ENCODE peak calls at places on chromosomes 3 and 15, in eight cellular contexts. I is colonic mucosa; T is adrenal gland; M is cardiac muscle cell; E is heart left ventricle; G is naive thymus-derived CD4-positive, alpha-beta T cell; N is left ventricle myocardium inferior; L is GM23248. B is an unnamed sample.

GRCh38 chr3:99753268-99753975 is 64.2 kb upstream of the CMSS1 start:
- DNase-seq in I (no peak), T (no peak), M (peak; percentile 93), E (peak; percentile 27), G (peak; percentile 13), N (no peak), L (peak; percentile 86), B (peak; percentile 28)

GRCh38 chr3:105688821-105689220 is 180.0 kb downstream of the CBLB start:
- DNase-seq in I (no peak), T (no peak), M (peak; percentile 13), E (no peak), G (no peak), N (no peak), L (no peak), B (peak; percentile 53)

GRCh38 chr3:71131893-71132314 is 451.6 kb downstream of the FOXP1 start:
- DNase-seq in I (peak; percentile 69), T (no peak), M (no peak), E (peak; percentile 47), G (no peak), N (no peak), L (no peak), B (no peak)

GRCh38 chr15:40959331-40960141 is 6.3 kb downstream of the CHAC1 start:
- DNase-seq in I (no peak), T (no peak), M (no peak), E (peak; percentile 12), G (no peak), N (no peak), L (no peak), B (no peak)

GRCh38 chr15:96974761-96975160 is 644.3 kb downstream of the NR2F2 start:
- DNase-seq in I (no peak), T (no peak), M (no peak), E (no peak), G (no peak), N (no peak), L (no peak), B (no peak)

GRCh38 chr15:101608182-101608581 is 44.0 kb downstream of the TM2D3 start:
- DNase-seq in I (no peak), T (no peak), M (no peak), E (no peak), G (no peak), N (no peak), L (no peak), B (no peak)

GRCh38 chr3:169146866-169147245 is 516.7 kb downstream of the MECOM start:
- DNase-seq in I (peak; percentile 31), T (no peak), M (no peak), E (peak; percentile 24), G (no peak), N (no peak), L (peak; percentile 55), B (no peak)

GRCh38 chr3:53614307-53614706 is 119.9 kb downstream of the CACNA1D start:
- DNase-seq in I (no peak), T (no peak), M (no peak), E (no peak), G (no peak), N (no peak), L (no peak), B (no peak)

GRCh38 chr3:12670789-12671450 is 7.0 kb upstream of the RAF1 start:
- DNase-seq in I (no peak), T (no peak), M (no peak), E (peak; percentile 44), G (no peak), N (no peak), L (no peak), B (peak; percentile 70)

GRCh38 chr15:100573526-100573925 is 28.5 kb downstream of the LINS1 start:
- DNase-seq in I (no peak), T (no peak), M (no peak), E (no peak), G (no peak), N (no peak), L (no peak), B (no peak)

GRCh38 chr3:4994823-4995499 is 15.7 kb downstream of the BHLHE40 start:
- DNase-seq in I (peak; percentile 44), T (peak; percentile 95), M (peak; percentile 80), E (peak; percentile 76), G (no peak), N (peak; percentile 74), L (peak; percentile 98), B (peak; percentile 52)

GRCh38 chr3:19641408-19641807 is 292.6 kb downstream of the EFHB start:
- DNase-seq in I (no peak), T (no peak), M (no peak), E (no peak), G (no peak), N (no peak), L (no peak), B (no peak)

GRCh38 chr15:94526071-94526689 is 294.8 kb downstream of the MCTP2 start:
- DNase-seq in I (no peak), T (no peak), M (no peak), E (no peak), G (no peak), N (no peak), L (no peak), B (no peak)

GRCh38 chr3:108590443-108590842 is 921 bp downstream of the DZIP3 start:
- DNase-seq in I (no peak), T (no peak), M (no peak), E (no peak), G (peak; percentile 33), N (no peak), L (peak; percentile 14), B (peak; percentile 1)

GRCh38 chr15:64447536-64448315 is 12.7 kb upstream of the ZNF609 start:
- DNase-seq in I (no peak), T (no peak), M (no peak), E (no peak), G (no peak), N (no peak), L (no peak), B (no peak)

DNA sequence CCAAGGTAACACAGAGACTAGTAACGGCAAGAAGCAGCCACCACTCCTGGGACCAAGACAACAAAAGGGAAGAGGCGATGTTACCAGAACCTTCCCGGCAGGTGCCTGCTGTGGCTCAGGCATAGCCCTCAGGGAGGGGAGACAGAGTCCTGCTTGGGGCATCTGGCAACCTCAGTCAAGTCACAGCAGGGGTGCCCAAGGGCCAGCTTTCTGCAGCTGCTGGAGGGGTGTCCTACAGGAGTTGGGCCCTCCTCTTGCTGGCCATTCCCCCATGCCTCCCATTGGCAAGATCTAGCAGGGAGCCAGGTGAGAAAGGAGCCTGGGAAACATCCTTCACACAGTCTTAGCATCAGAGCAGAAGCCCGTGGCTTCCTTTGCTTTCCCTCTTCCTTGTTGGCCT is 197.3 kb upstream of the IL12A start:
- DNase-seq in I (no peak), T (no peak), M (no peak), E (no peak), G (no peak), N (no peak), L (no peak), B (no peak)
- H3K4me1 ChIP-seq in I (peaks cover 17% of the 10 kb centered on the region), T (no peaks in the 10 kb centered on the region), M (peaks cover 8% of the 10 kb centered on the region), E (peaks cover 65% of the 10 kb centered on the region), G (no peaks in the 10 kb centered on the region), N (peaks cover 83% of the 10 kb centered on the region), L (peaks cover 44% of the 10 kb centered on the region), B (peaks cover 56% of the 10 kb centered on the region)

DNA sequence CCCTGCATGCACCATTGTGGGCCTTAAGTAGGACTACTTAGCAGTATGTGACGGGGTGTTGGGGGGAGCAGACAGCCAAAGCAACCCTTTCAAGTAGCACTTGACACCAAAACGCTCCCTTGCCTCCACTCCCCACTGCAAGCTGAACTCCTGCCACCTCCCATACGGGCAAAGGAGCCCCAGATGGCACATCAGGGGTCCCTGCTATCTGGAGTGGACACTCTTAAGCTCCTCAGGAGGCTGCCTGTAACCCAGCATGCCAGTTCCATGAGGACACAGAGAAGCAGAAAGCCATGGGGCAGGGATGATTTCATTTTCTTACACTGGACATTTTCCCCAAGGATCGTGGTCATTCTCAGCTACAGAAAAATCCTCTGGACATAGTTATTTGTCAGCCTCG is 98.9 kb upstream of the HACD2 start:
- DNase-seq in I (no peak), T (no peak), M (no peak), E (no peak), G (no peak), N (no peak), L (no peak), B (no peak)
- H3K4me1 ChIP-seq in I (no peaks in the 10 kb centered on the region), T (peaks cover 12% of the 10 kb centered on the region), M (peaks cover 5% of the 10 kb centered on the region), E (peaks cover 11% of the 10 kb centered on the region), G (no peaks in the 10 kb centered on the region), N (peaks cover 16% of the 10 kb centered on the region), L (peaks cover 15% of the 10 kb centered on the region), B (peaks cover 24% of the 10 kb centered on the region)

GRCh38 chr3:32410367-32411246 is 19.0 kb downstream of the CMTM7 start:
- DNase-seq in I (no peak), T (no peak), M (no peak), E (no peak), G (no peak), N (no peak), L (no peak), B (no peak)
- H3K4me1 ChIP-seq in I (no peaks in the 10 kb centered on the region), T (peaks cover 17% of the 10 kb centered on the region), M (peaks cover 4% of the 10 kb centered on the region), E (peaks cover 15% of the 10 kb centered on the region), G (peaks cover 17% of the 10 kb centered on the region), N (peaks cover 14% of the 10 kb centered on the region), L (no peaks in the 10 kb centered on the region), B (peaks cover 16% of the 10 kb centered on the region)

GRCh38 chr3:134331811-134332199 is 42.4 kb downstream of the AMOTL2 start:
- DNase-seq in I (no peak), T (no peak), M (no peak), E (no peak), G (no peak), N (no peak), L (no peak), B (no peak)
- H3K4me1 ChIP-seq in I (no peaks in the 10 kb centered on the region), T (peaks cover 14% of the 10 kb centered on the region), M (peaks cover 15% of the 10 kb centered on the region), E (peaks cover 63% of the 10 kb centered on the region), G (no peaks in the 10 kb centered on the region), N (peaks cover 69% of the 10 kb centered on the region), L (peaks cover 89% of the 10 kb centered on the region), B (peaks cover 85% of the 10 kb centered on the region)

DNA sequence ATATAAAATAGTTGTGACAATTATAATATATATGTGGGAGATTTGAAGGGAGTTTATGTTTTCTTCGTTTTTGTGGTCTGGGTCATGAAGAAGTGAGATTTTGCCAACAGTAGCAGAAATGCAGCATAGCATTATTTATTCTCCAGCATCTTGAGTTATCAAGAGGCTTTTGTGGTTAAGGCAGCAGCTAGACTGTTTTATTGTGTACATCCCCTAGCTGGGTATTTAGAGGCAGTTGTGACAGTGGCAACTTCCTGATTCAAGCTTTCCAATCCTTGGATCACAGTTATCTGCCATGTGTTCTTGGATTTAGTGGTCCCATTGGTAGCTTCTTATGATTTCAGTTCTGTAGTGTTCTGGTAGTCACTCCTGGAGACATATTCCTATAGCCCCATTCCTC is 29.0 kb downstream of the ARIH1 start:
- DNase-seq in I (no peak), T (no peak), M (no peak), E (no peak), G (no peak), N (no peak), L (no peak), B (no peak)
- H3K4me1 ChIP-seq in I (no peaks in the 10 kb centered on the region), T (peaks cover 3% of the 10 kb centered on the region), M (peaks cover 4% of the 10 kb centered on the region), E (peaks cover 30% of the 10 kb centered on the region), G (peaks cover 21% of the 10 kb centered on the region), N (peaks cover 55% of the 10 kb centered on the region), L (peaks cover 15% of the 10 kb centered on the region), B (no peaks in the 10 kb centered on the region)